ENCODE peak calls at places on chromosome 1, in seven cellular contexts. I, E, N, Q, A, P and C are unnamed samples.
A peak's percentile ranks its signal among the peaks of the same experiment; 100 is the strongest.

GRCh38 chr1:55503663-55504305 is 288.6 kb upstream of the USP24 start:
- DNase-seq in P (peak; percentile 79), N (peak; percentile 17), I (no peak), Q (no peak), E (no peak), A (no peak), C (peak; percentile 57)

GRCh38 chr1:212545941-212546638 is 62.5 kb upstream of the ATF3 start:
- DNase-seq in I (no peak), E (no peak), P (peak; percentile 84), Q (no peak), A (no peak), N (peak; percentile 77), C (no peak)

GRCh38 chr1:207067185-207067584 is 14.1 kb downstream of the PFKFB2 start:
- DNase-seq in A (no peak), P (no peak), Q (no peak), I (no peak), E (no peak), N (no peak), C (no peak)

GRCh38 chr1:229993060-229993459 is 74.0 kb upstream of the GALNT2 start:
- DNase-seq in P (no peak), Q (no peak), N (no peak), I (no peak), E (no peak), A (no peak), C (no peak)

GRCh38 chr1:7552402-7552801 is 218.7 kb upstream of the VAMP3 start:
- DNase-seq in A (no peak), P (no peak), I (no peak), E (no peak), Q (no peak), N (peak; percentile 31), C (peak; percentile 62)

GRCh38 chr1:101235696-101236545 is 898 bp upstream of the S1PR1 start:
- DNase-seq in P (peak; percentile 30), I (peak; percentile 25), E (no peak), N (peak; percentile 66), A (peak; percentile 59), Q (peak; percentile 87), C (peak; percentile 52)

GRCh38 chr1:71621785-71622184 is 541.0 kb upstream of the ZRANB2 start:
- DNase-seq in Q (no peak), A (no peak), E (no peak), P (peak; percentile 51), N (peak; percentile 81), I (no peak), C (no peak)

GRCh38 chr1:33383974-33384767 is 46.7 kb downstream of the PHC2 start:
- DNase-seq in I (no peak), N (peak; percentile 75), Q (no peak), E (no peak), P (peak; percentile 75), A (no peak), C (no peak)

GRCh38 chr1:233114860-233115259 is 164.4 kb downstream of the NTPCR start:
- DNase-seq in Q (no peak), E (no peak), N (no peak), A (no peak), P (no peak), I (no peak), C (no peak)